ENCODE peak calls at places on chromosomes 13 and 19, in eight cellular contexts. T is small intestine, E is uterus, R is fibroblast of lung, V is RWPE2, P is heart left ventricle, F is upper lobe of right lung, W is transverse colon. X is an unnamed sample.
A peak's percentile ranks its signal among the peaks of the same experiment; 100 is the strongest.

GRCh38 chr13:96960379-96960778 is 33.9 kb downstream of the OXGR1 start:
- DNase-seq in R (no peak), P (no peak), E (no peak), W (no peak), T (no peak), F (no peak), V (no peak), X (no peak)

GRCh38 chr19:49570138-49570856 is 10.1 kb downstream of the NOSIP start:
- DNase-seq in E (peak; percentile 75), R (peak; percentile 71), W (peak; percentile 73), T (peak; percentile 87), V (no peak), P (peak; percentile 59), F (no peak), X (peak; percentile 55)

GRCh38 chr19:54684537-54684936 is 21.8 kb downstream of the LILRB4 start:
- DNase-seq in V (no peak), T (no peak), R (peak; percentile 2), F (no peak), P (no peak), E (no peak), W (no peak), X (no peak)

GRCh38 chr13:92767468-92767867 is 459.1 kb upstream of the GPC6 start:
- DNase-seq in T (peak; percentile 50), W (no peak), V (no peak), R (no peak), F (no peak), P (no peak), E (no peak), X (no peak)

GRCh38 chr19:55087542-55087935 is 11.9 kb downstream of the EPS8L1 start:
- DNase-seq in T (no peak), V (peak; percentile 41), F (no peak), W (no peak), P (no peak), R (peak; percentile 16), E (no peak), X (no peak)

GRCh38 chr19:30228726-30229523 is 143.3 kb upstream of the ZNF536 start:
- DNase-seq in F (no peak), P (no peak), T (no peak), R (no peak), E (no peak), W (no peak), V (no peak), X (peak; percentile 53)

GRCh38 chr13:28239374-28239773 is 101.0 kb downstream of the PAN3 start:
- DNase-seq in T (no peak), R (no peak), W (no peak), V (no peak), E (no peak), P (no peak), F (no peak), X (no peak)

GRCh38 chr13:99281811-99282263 is 23.7 kb upstream of the GPR18 start:
- DNase-seq in T (no peak), E (no peak), W (peak; percentile 62), V (no peak), F (peak; percentile 77), P (peak; percentile 57), R (no peak), X (peak; percentile 66)

GRCh38 chr13:28637714-28638355 is 21.1 kb upstream of the POMP start:
- DNase-seq in E (no peak), P (no peak), T (peak; percentile 16), V (no peak), W (no peak), R (no peak), F (no peak), X (no peak)

GRCh38 chr13:21033866-21034601 is 27.4 kb downstream of the LATS2 start:
- DNase-seq in F (no peak), V (no peak), W (no peak), R (peak; percentile 81), E (peak; percentile 11), T (no peak), P (no peak), X (peak; percentile 70)

GRCh38 chr13:52665325-52665724 is 12.7 kb downstream of the SUGT1 start:
- DNase-seq in E (no peak), F (no peak), P (no peak), R (peak; percentile 14), W (no peak), T (peak; percentile 9), V (no peak), X (no peak)

GRCh38 chr13:25200783-25201182 is 28.7 kb upstream of the AMER2 start:
- DNase-seq in P (no peak), E (no peak), W (no peak), V (no peak), F (no peak), R (peak; percentile 60), T (no peak), X (no peak)

GRCh38 chr13:25207291-25207690 is 35.2 kb upstream of the AMER2 start:
- DNase-seq in E (no peak), P (no peak), W (no peak), R (no peak), V (no peak), F (no peak), T (no peak), X (no peak)

GRCh38 chr13:25210842-25211241 is 38.8 kb upstream of the AMER2 start:
- DNase-seq in R (no peak), P (no peak), F (no peak), T (no peak), W (no peak), V (no peak), E (no peak), X (no peak)

GRCh38 chr13:25203256-25203794 is 31.2 kb upstream of the AMER2 start:
- DNase-seq in W (no peak), R (no peak), E (no peak), F (no peak), P (no peak), T (no peak), V (no peak), X (no peak)

DNA sequence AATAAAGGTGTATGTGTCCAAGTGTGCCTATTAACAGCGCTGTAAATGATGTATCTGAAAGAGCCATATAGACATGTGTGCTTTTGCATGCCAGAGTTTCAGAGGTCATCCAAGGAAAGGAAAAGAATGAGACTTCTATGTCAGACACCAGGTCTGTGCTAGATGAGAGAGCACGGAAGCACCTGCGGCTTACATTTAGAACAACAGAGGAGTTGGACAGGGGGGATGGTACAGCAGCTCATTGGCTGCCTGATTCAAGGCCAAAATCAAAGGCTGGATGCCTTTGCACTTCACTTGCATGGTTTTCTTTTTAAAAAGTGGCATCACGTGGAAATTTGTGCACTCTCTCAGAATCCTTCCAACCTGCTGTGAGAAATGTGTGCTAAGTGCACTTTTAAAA is 32.8 kb upstream of the AMER2 start:
- DNase-seq in F (no peak), T (no peak), R (no peak), W (no peak), E (no peak), V (no peak), P (no peak), X (no peak)
- H3K4me1 ChIP-seq in F (no peaks in the 10 kb centered on the region), T (no peaks in the 10 kb centered on the region), R (no peaks in the 10 kb centered on the region), W (no peaks in the 10 kb centered on the region), E (no peaks in the 10 kb centered on the region), V (no peaks in the 10 kb centered on the region), P (no peaks in the 10 kb centered on the region), X (no peaks in the 10 kb centered on the region)

GRCh38 chr13:30322428-30322827 is 15.1 kb upstream of the KATNAL1 start:
- DNase-seq in V (no peak), P (no peak), F (no peak), R (no peak), E (no peak), W (no peak), T (no peak), X (no peak)
- H3K4me1 ChIP-seq in V (no peaks in the 10 kb centered on the region), P (peaks cover 16% of the 10 kb centered on the region), F (no peaks in the 10 kb centered on the region), R (no peaks in the 10 kb centered on the region), E (no peaks in the 10 kb centered on the region), W (no peaks in the 10 kb centered on the region), T (no peaks in the 10 kb centered on the region), X (peaks cover 2% of the 10 kb centered on the region)

GRCh38 chr19:4390862-4391693 is 9.3 kb downstream of the SH3GL1 start:
- DNase-seq in F (no peak), T (peak; percentile 92), W (no peak), E (no peak), R (peak; percentile 32), P (no peak), V (no peak), X (no peak)

GRCh38 chr19:4389511-4390016 is 10.8 kb downstream of the SH3GL1 start:
- DNase-seq in F (no peak), E (no peak), R (no peak), V (no peak), T (no peak), W (no peak), P (no peak), X (peak; percentile 23)

GRCh38 chr19:4388171-4389063 is 11.9 kb downstream of the SH3GL1 start:
- DNase-seq in V (no peak), F (no peak), W (no peak), T (no peak), R (no peak), P (no peak), E (no peak), X (no peak)

GRCh38 chr19:4390017-4390861 is 10.1 kb downstream of the SH3GL1 start:
- DNase-seq in P (peak; percentile 54), T (no peak), E (no peak), V (no peak), W (peak; percentile 30), R (peak; percentile 61), F (no peak), X (peak; percentile 75)

DNA sequence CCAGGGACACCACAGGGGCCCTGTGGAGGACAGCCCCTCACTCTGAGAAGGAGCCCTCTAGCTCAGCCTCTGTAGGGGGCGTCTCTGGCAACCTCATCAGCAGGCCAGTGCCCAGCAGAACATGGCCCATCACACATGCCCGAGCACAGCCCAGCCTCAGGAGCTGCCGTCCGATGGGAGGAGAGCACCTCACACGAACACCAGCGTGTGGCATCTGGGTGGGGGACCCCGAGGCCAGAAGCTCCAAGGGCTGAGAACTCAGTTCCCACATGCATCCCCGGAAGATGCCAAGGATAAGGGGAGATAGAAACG is 11.3 kb downstream of the SH3GL1 start:
- DNase-seq in E (no peak), V (no peak), F (no peak), R (no peak), P (no peak), W (no peak), T (no peak), X (peak; percentile 55)
- H3K4me1 ChIP-seq in E (peaks cover 35% of the 10 kb centered on the region), V (peaks cover 36% of the 10 kb centered on the region), F (peaks cover 57% of the 10 kb centered on the region), R (peaks cover 31% of the 10 kb centered on the region), P (peaks cover 59% of the 10 kb centered on the region), W (peaks cover 44% of the 10 kb centered on the region), T (peaks cover 14% of the 10 kb centered on the region), X (peaks cover 37% of the 10 kb centered on the region)

GRCh38 chr19:13033819-13034611 is 38.7 kb downstream of the NFIX start:
- DNase-seq in E (peak; percentile 77), W (peak; percentile 88), P (peak; percentile 83), F (peak; percentile 87), R (peak; percentile 69), V (no peak), T (peak; percentile 96), X (peak; percentile 91)

GRCh38 chr19:13029893-13030292 is 34.6 kb downstream of the NFIX start:
- DNase-seq in E (no peak), R (no peak), V (no peak), W (peak; percentile 64), P (no peak), F (no peak), T (peak; percentile 52), X (no peak)

GRCh38 chr19:13032837-13033236 is 37.6 kb downstream of the NFIX start:
- DNase-seq in T (no peak), E (no peak), F (no peak), R (no peak), P (no peak), V (no peak), W (no peak), X (no peak)

GRCh38 chr19:13033244-13033643 is 38.0 kb downstream of the NFIX start:
- DNase-seq in W (no peak), R (no peak), P (no peak), T (no peak), V (no peak), E (no peak), F (no peak), X (no peak)

GRCh38 chr19:13031917-13032623 is 36.8 kb downstream of the NFIX start:
- DNase-seq in P (no peak), E (no peak), T (no peak), W (no peak), R (peak; percentile 72), F (no peak), V (no peak), X (no peak)
- H3K4me1 ChIP-seq in P (peaks cover 96% of the 10 kb centered on the region), E (peaks cover 51% of the 10 kb centered on the region), T (peaks cover 17% of the 10 kb centered on the region), W (peaks cover 70% of the 10 kb centered on the region), R (peaks cover 38% of the 10 kb centered on the region), F (peaks cover 97% of the 10 kb centered on the region), V (peaks cover 48% of the 10 kb centered on the region), X (peaks cover 57% of the 10 kb centered on the region)